ENCODE peak calls at places on chromosomes 7 and 10, in seven cellular contexts. C, L, S, X, D, T and Y are unnamed samples.

GRCh38 chr10:132532784-132533560 is 4.6 kb upstream of the INPP5A start:
- DNase-seq in C (no peak), L (no peak), S (no peak), X (no peak), D (peak), T (no peak), Y (no peak)

GRCh38 chr10:31912289-31912688 is 16.3 kb downstream of the ARHGAP12 start:
- DNase-seq in C (no peak), L (no peak), S (no peak), X (no peak), D (no peak), T (no peak), Y (no peak)

GRCh38 chr7:42068554-42069280 is 168.3 kb downstream of the GLI3 start:
- DNase-seq in C (no peak), L (peak), S (no peak), X (no peak), D (no peak), T (no peak), Y (no peak)

GRCh38 chr7:30523466-30523865 is 18.8 kb upstream of the GGCT start:
- DNase-seq in C (no peak), L (no peak), S (no peak), X (no peak), D (no peak), T (no peak), Y (no peak)

GRCh38 chr10:310976-311639 is 175.9 kb downstream of the ZMYND11 start:
- DNase-seq in C (no peak), L (no peak), S (no peak), X (no peak), D (no peak), T (no peak), Y (no peak)

GRCh38 chr10:83801983-83802382 is 337.3 kb upstream of the GHITM start:
- DNase-seq in C (no peak), L (no peak), S (no peak), X (no peak), D (no peak), T (no peak), Y (no peak)

GRCh38 chr7:74708569-74709275 is 51.2 kb downstream of the GTF2I start:
- DNase-seq in C (no peak), L (no peak), S (no peak), X (no peak), D (no peak), T (no peak), Y (no peak)

GRCh38 chr7:93447509-93447908 is 127.0 kb downstream of the CALCR start:
- DNase-seq in C (no peak), L (no peak), S (no peak), X (no peak), D (no peak), T (no peak), Y (no peak)

GRCh38 chr7:49397750-49398149 is 375.7 kb upstream of the VWC2 start:
- DNase-seq in C (peak), L (no peak), S (no peak), X (no peak), D (no peak), T (no peak), Y (no peak)

GRCh38 chr10:126917975-126918908 is 13.0 kb downstream of the DOCK1 start:
- DNase-seq in C (no peak), L (peak), S (no peak), X (no peak), D (no peak), T (no peak), Y (no peak)

GRCh38 chr10:99975106-99975829 is 34.5 kb downstream of the DNMBP start:
- DNase-seq in C (peak), L (no peak), S (no peak), X (no peak), D (no peak), T (no peak), Y (no peak)

GRCh38 chr7:132580717-132581285 is 4.5 kb upstream of the PLXNA4 start:
- DNase-seq in C (peak), L (peak), S (peak), X (peak), D (peak), T (peak), Y (peak)

GRCh38 chr10:11379771-11380170 is 231.7 kb downstream of the USP6NL start:
- DNase-seq in C (no peak), L (no peak), S (no peak), X (no peak), D (no peak), T (no peak), Y (no peak)

GRCh38 chr10:81889181-81889769 is 14.3 kb downstream of the NRG3 start:
- DNase-seq in C (no peak), L (no peak), S (no peak), X (no peak), D (no peak), T (no peak), Y (no peak)

GRCh38 chr10:81884856-81885255 is 9.9 kb downstream of the NRG3 start:
- DNase-seq in C (no peak), L (no peak), S (no peak), X (no peak), D (no peak), T (no peak), Y (no peak)

GRCh38 chr10:81882011-81882410 is 7.0 kb downstream of the NRG3 start:
- DNase-seq in C (no peak), L (no peak), S (no peak), X (no peak), D (no peak), T (no peak), Y (no peak)

GRCh38 chr10:81886939-81887338 is 11.9 kb downstream of the NRG3 start:
- DNase-seq in C (no peak), L (no peak), S (no peak), X (no peak), D (no peak), T (no peak), Y (no peak)

GRCh38 chr10:81885491-81885890 is 10.5 kb downstream of the NRG3 start:
- DNase-seq in C (no peak), L (no peak), S (no peak), X (no peak), D (no peak), T (no peak), Y (no peak)
- TF ChIP-seq CTCF in C (no peak), L (no peak), S (no peak), X (no peak), D (no peak), T (no peak), Y (no peak)

DNA sequence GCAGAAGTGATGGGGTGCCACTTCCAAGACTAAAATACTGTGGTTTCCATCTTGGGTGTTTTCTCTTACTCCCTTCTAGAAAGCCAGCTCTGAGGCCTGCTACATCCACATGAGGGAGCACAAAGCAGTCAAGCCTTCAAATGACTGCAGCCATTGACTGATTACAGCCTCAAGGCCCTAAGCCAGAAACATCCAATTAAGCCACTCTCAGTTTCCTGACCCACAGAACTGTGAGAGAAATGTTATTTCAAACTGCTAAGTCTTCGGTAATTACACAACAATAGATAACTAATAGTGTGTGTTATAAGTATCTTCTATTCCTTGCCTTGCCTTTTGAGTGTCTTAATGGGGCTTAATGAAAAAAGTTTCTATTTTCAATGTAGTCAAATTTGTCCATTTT is 24.8 kb downstream of the BRAF start:
- DNase-seq in C (no peak), L (peak), S (no peak), X (no peak), D (no peak), T (no peak), Y (no peak)
- TF ChIP-seq CTCF in C (no peak), L (no peak), S (no peak), X (peak), D (no peak), T (no peak), Y (no peak)

DNA sequence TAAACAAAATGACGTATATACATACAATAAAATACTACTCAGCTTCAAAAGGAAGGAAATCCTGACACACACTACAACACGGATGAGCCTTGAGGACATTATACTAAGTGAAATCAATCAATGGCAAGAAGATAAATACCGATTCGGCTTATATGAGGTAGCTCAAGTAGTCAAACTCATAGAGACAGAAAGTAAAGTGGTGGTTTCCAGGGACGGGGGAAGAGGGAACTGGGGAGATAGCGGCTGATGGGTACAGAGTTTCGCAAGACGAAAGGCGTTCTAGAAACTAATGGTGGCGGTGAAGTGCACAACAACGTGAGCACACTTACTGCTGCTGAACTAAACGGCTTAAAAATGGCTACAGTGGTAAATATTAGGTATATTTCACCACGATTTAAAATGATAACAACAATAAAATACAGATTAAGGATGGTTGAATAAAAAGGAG is 516.7 kb downstream of the PARD3 start:
- DNase-seq in C (no peak), L (no peak), S (no peak), X (no peak), D (no peak), T (no peak), Y (no peak)
- TF ChIP-seq CTCF in C (no peak), L (no peak), S (no peak), X (no peak), D (no peak), T (no peak), Y (no peak)

GRCh38 chr7:152335900-152336571 is 99.8 kb downstream of the KMT2C start:
- DNase-seq in C (no peak), L (no peak), S (no peak), X (no peak), D (no peak), T (no peak), Y (no peak)

GRCh38 chr7:152338553-152338952 is 97.2 kb downstream of the KMT2C start:
- DNase-seq in C (no peak), L (no peak), S (no peak), X (no peak), D (no peak), T (no peak), Y (no peak)

GRCh38 chr7:152341039-152341913 is 94.5 kb downstream of the KMT2C start:
- DNase-seq in C (peak), L (peak), S (no peak), X (no peak), D (peak), T (no peak), Y (no peak)

GRCh38 chr7:152333134-152333533 is 102.7 kb downstream of the KMT2C start:
- DNase-seq in C (no peak), L (no peak), S (no peak), X (no peak), D (no peak), T (no peak), Y (no peak)

DNA sequence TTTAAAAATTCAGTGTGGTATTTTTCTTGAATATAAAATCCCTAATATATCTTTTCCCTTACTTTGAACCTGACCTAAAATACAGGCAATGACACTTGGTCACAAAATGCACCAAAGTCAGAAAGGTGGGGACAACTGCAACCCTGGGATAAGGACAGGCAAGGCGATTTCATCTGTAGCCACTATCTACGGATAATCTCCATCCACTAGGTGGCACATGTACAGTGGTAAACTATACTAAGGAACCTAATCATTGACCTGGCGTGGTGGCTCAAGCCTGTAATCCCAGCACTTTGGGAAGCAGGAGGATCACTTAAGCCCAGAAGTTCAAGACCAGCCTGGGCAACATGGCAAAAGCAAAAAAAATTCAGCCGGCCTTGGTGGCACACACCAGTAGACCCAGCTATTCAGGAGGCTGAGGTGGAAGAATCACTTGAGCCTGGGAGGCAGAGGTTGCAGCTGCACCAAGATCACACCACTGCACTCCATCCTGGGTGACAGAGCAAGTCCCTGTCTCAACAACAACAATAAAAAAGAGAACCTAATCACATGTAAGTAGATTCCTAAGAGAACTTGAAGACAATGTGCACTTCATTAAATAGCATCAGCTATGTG is 98.9 kb downstream of the KMT2C start:
- DNase-seq in C (peak), L (peak), S (no peak), X (no peak), D (peak), T (peak), Y (peak)
- TF ChIP-seq CTCF in C (peak), L (peak), S (peak), X (peak), D (peak), T (peak), Y (peak)

GRCh38 chr10:104371753-104372152 is 18.1 kb downstream of the CFAP58 start:
- DNase-seq in C (no peak), L (no peak), S (no peak), X (no peak), D (no peak), T (no peak), Y (no peak)
- TF ChIP-seq CTCF in C (no peak), L (no peak), S (no peak), X (no peak), D (no peak), T (no peak), Y (no peak)

GRCh38 chr10:4766449-4766848 is 59.6 kb upstream of the AKR1E2 start:
- DNase-seq in C (no peak), L (no peak), S (no peak), X (no peak), D (no peak), T (no peak), Y (no peak)

GRCh38 chr10:4765428-4765827 is 60.6 kb upstream of the AKR1E2 start:
- DNase-seq in C (no peak), L (no peak), S (no peak), X (no peak), D (no peak), T (no peak), Y (no peak)

GRCh38 chr10:4763513-4763912 is 62.5 kb upstream of the AKR1E2 start:
- DNase-seq in C (no peak), L (no peak), S (no peak), X (no peak), D (no peak), T (no peak), Y (no peak)

GRCh38 chr10:4767033-4767814 is 58.8 kb upstream of the AKR1E2 start:
- DNase-seq in C (peak), L (peak), S (no peak), X (no peak), D (peak), T (no peak), Y (no peak)

GRCh38 chr10:4763960-4764428 is 62.0 kb upstream of the AKR1E2 start:
- DNase-seq in C (no peak), L (no peak), S (no peak), X (no peak), D (peak), T (no peak), Y (no peak)
- TF ChIP-seq CTCF in C (no peak), L (no peak), S (no peak), X (no peak), D (no peak), T (no peak), Y (no peak)

GRCh38 chr10:3758491-3758970 is 26.5 kb downstream of the KLF6 start:
- DNase-seq in C (no peak), L (no peak), S (no peak), X (no peak), D (no peak), T (no peak), Y (no peak)
- TF ChIP-seq CTCF in C (no peak), L (no peak), S (no peak), X (no peak), D (no peak), T (no peak), Y (no peak)

DNA sequence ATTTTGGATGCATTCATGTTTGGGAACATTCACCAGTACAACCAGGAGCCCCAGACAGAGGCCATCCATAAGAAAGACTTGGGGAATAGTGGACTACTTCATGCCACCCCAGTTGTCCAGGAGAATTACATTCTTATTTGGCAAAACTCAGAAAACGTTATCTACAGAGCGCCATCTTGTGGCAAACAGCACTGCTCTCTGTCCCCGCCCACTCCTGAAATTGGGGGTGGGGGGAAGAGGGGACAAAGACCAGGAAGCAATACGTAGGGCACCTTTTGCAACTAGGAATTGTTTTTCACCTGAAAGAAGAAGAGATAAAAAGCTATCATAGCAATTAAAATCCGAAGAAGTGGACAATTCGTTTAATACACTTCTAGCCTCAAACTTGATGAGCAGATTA is 134.6 kb upstream of the MGMT start:
- DNase-seq in C (peak), L (peak), S (no peak), X (no peak), D (no peak), T (peak), Y (no peak)
- TF ChIP-seq CTCF in C (peak), L (peak), S (peak), X (peak), D (no peak), T (peak), Y (peak)